ENCODE peak calls at places on chromosome 16, in four cellular contexts. H is non-pigmented ciliary epithelial cell, O is HFF-Myc, W is stomach. E is an unnamed sample.

GRCh38 chr16:89012622-89012995 is 35.6 kb upstream of the CBFA2T3 start:
- DNase-seq in H (no peak), O (no peak), W (no peak), E (no peak)

GRCh38 chr16:88477631-88478030 is 24.6 kb downstream of the ZFPM1 start:
- DNase-seq in H (no peak), O (no peak), W (no peak), E (no peak)

GRCh38 chr16:49463529-49463928 is 89.9 kb downstream of the C16orf78 start:
- DNase-seq in H (no peak), O (no peak), W (peak), E (no peak)

GRCh38 chr16:4692460-4693295 is 684 bp upstream of the NUDT16L1 start:
- DNase-seq in H (no peak), O (no peak), W (no peak), E (no peak)

GRCh38 chr16:47732122-47732805 is 271.1 kb downstream of the PHKB start:
- DNase-seq in H (peak), O (no peak), W (no peak), E (peak)

GRCh38 chr16:81730090-81731051 is 48.7 kb upstream of the PLCG2 start:
- DNase-seq in H (no peak), O (peak), W (peak), E (peak)

GRCh38 chr16:14449790-14450463 is 180.1 kb downstream of the PARN start:
- DNase-seq in H (no peak), O (no peak), W (no peak), E (no peak)

GRCh38 chr16:12337776-12338655 is 361.5 kb downstream of the SNX29 start:
- DNase-seq in H (peak), O (no peak), W (no peak), E (no peak)

GRCh38 chr16:1333149-1333812 is at the start of gene BAIAP3:
- DNase-seq in H (no peak), O (no peak), W (peak), E (no peak)

GRCh38 chr16:31664683-31665482 is 137.2 kb downstream of the AHSP start:
- DNase-seq in H (no peak), O (peak), W (no peak), E (no peak)

GRCh38 chr16:52928955-52929354 is 123.7 kb downstream of the CHD9NB start:
- DNase-seq in H (no peak), O (no peak), W (no peak), E (no peak)

GRCh38 chr16:77191259-77191969 is 424 bp downstream of the MON1B start:
- DNase-seq in H (no peak), O (no peak), W (no peak), E (no peak)